ENCODE peak calls at places on chromosome 6, in nine cellular contexts. B is hepatocyte, D is substantia nigra, V is right lobe of liver, O is tibial artery, A is pancreas, Y is fibroblast of lung, Z is mammary epithelial cell, Q is brain microvascular endothelial cell. C is an unnamed sample.
A peak's percentile ranks its signal among the peaks of the same experiment; 100 is the strongest.

GRCh38 chr6:158870418-158870957 is 51.3 kb upstream of the EZR start:
- DNase-seq in B (no peak), D (no peak), V (no peak), O (no peak), A (no peak), Y (no peak), Z (no peak), Q (no peak), C (no peak)

GRCh38 chr6:22024973-22025467 is 271.8 kb downstream of the PRL start:
- DNase-seq in B (no peak), D (no peak), V (no peak), O (no peak), A (no peak), Y (no peak), Z (no peak), Q (no peak), C (no peak)

GRCh38 chr6:129753422-129753821 is 43.4 kb upstream of the ARHGAP18 start:
- DNase-seq in B (no peak), D (no peak), V (no peak), O (no peak), A (no peak), Y (no peak), Z (no peak), Q (peak; percentile 61), C (no peak)

GRCh38 chr6:52409499-52409898 is 10.6 kb upstream of the EFHC1 start:
- DNase-seq in B (no peak), D (no peak), V (no peak), O (no peak), A (no peak), Y (peak; percentile 42), Z (no peak), Q (no peak), C (no peak)

GRCh38 chr6:146543211-146543939 is at the start of gene RAB32:
- DNase-seq in B (peak; percentile 97), D (peak; percentile 93), V (peak; percentile 97), O (peak; percentile 98), A (peak; percentile 90), Y (peak; percentile 95), Z (peak; percentile 94), Q (peak; percentile 80), C (peak; percentile 80)

GRCh38 chr6:129055796-129056195 is 172.9 kb downstream of the LAMA2 start:
- DNase-seq in B (no peak), D (no peak), V (no peak), O (no peak), A (no peak), Y (no peak), Z (peak; percentile 0), Q (no peak), C (no peak)

GRCh38 chr6:137217801-137218472 is 1.2 kb downstream of the IFNGR1 start:
- DNase-seq in B (peak; percentile 57), D (no peak), V (peak; percentile 73), O (no peak), A (no peak), Y (peak; percentile 48), Z (peak; percentile 50), Q (no peak), C (no peak)

GRCh38 chr6:18415671-18416340 is 28.7 kb downstream of the RNF144B start:
- DNase-seq in B (no peak), D (no peak), V (no peak), O (no peak), A (no peak), Y (no peak), Z (no peak), Q (no peak), C (no peak)

GRCh38 chr6:163457637-163458561 is 43.4 kb downstream of the QKI start:
- DNase-seq in B (peak; percentile 39), D (no peak), V (no peak), O (no peak), A (no peak), Y (peak; percentile 94), Z (peak; percentile 79), Q (peak; percentile 94), C (peak; percentile 77)

GRCh38 chr6:144931172-144932035 is 646.3 kb downstream of the UTRN start:
- DNase-seq in B (peak; percentile 44), D (no peak), V (peak; percentile 59), O (no peak), A (peak; percentile 57), Y (peak; percentile 52), Z (peak; percentile 39), Q (peak; percentile 50), C (peak; percentile 25)

GRCh38 chr6:83199865-83200230 is 6.7 kb downstream of the RWDD2A start:
- DNase-seq in B (peak; percentile 40), D (no peak), V (no peak), O (no peak), A (no peak), Y (no peak), Z (peak; percentile 92), Q (peak; percentile 80), C (peak; percentile 52)

GRCh38 chr6:56749632-56750151 is 107.0 kb upstream of the DST start:
- DNase-seq in B (peak; percentile 64), D (no peak), V (no peak), O (no peak), A (no peak), Y (peak; percentile 62), Z (peak; percentile 94), Q (peak; percentile 75), C (peak; percentile 80)

GRCh38 chr6:32950449-32950848 is 2.4 kb downstream of the HLA-DMA start:
- DNase-seq in B (no peak), D (no peak), V (no peak), O (peak; percentile 57), A (no peak), Y (no peak), Z (no peak), Q (no peak), C (no peak)

GRCh38 chr6:32950010-32950409 is 2.9 kb downstream of the HLA-DMA start:
- DNase-seq in B (no peak), D (no peak), V (no peak), O (no peak), A (no peak), Y (no peak), Z (no peak), Q (no peak), C (no peak)

GRCh38 chr6:32946893-32947292 is 6.0 kb downstream of the HLA-DMA start:
- DNase-seq in B (no peak), D (no peak), V (no peak), O (no peak), A (no peak), Y (no peak), Z (no peak), Q (no peak), C (no peak)

GRCh38 chr6:32947552-32948465 is 5.1 kb downstream of the HLA-DMA start:
- DNase-seq in B (peak; percentile 76), D (no peak), V (no peak), O (no peak), A (peak; percentile 44), Y (peak; percentile 54), Z (peak; percentile 51), Q (peak; percentile 16), C (peak; percentile 54)

GRCh38 chr6:32949113-32949512 is 3.8 kb downstream of the HLA-DMA start:
- DNase-seq in B (no peak), D (no peak), V (no peak), O (no peak), A (no peak), Y (no peak), Z (no peak), Q (no peak), C (no peak)
- H3K27ac ChIP-seq in B (no peak overlapping the region), D (no peak overlapping the region), V (no peak overlapping the region), O (no peak overlapping the region), A (no peak overlapping the region), Y (no peak overlapping the region), Z (no peak overlapping the region), Q (no peak overlapping the region), C (no peak overlapping the region)

GRCh38 chr6:37047933-37048850 is 42.7 kb downstream of the FGD2 start:
- DNase-seq in B (no peak), D (no peak), V (no peak), O (no peak), A (no peak), Y (no peak), Z (no peak), Q (no peak), C (no peak)
- H3K27ac ChIP-seq in B (no peak overlapping the region), D (no peak overlapping the region), V (no peak overlapping the region), O (no peak overlapping the region), A (peak overlapping the region; percentile 69), Y (no peak overlapping the region), Z (no peak overlapping the region), Q (no peak overlapping the region), C (peak overlapping the region; percentile 82)

DNA sequence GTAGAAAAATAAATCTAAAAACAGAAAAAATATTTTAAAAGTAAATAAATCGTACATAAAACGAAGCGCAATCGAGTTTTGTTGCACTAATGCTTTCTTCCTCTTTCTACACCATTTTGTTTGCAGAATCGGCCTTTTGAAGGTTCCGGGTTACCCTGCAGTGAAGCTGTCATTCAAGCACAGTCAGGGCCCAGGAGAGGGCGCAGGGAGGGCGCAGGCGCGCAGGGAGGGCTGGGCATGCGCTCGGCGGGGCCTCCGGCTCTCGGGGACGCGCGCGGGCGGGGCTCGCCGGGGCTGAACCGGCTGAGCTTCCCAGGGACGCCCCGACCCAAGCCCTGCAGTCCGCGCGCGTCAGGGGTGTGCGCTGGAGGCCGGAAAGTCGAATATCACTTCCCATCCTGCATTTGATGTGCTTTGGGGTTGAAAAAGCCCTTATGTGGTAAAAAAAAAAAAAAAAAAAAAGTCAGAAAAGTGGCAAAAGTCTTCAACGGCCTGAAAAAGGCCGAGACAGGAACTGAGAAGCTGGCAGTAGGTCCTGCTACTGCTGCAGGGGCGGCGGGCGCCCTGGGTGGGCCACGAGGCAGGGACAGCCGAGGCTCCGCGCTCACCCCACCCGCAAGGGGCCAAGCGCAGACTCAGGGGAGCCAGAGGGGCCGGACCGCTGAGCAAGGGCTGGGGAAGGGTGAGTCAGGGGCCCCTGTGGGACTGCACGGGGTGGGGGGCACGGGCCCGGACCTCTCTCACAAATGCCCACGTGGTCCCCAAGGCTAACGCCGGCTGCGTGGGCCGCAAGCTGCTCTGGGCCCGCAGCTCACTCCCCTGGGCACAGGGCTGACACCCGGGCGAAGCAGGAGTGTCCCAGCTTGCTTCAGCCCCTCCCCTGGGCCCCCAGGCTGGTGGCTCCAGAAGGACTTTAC is 40.5 kb downstream of the THBS2 start:
- DNase-seq in B (peak; percentile 94), D (peak; percentile 93), V (peak; percentile 88), O (peak; percentile 97), A (peak; percentile 92), Y (peak; percentile 90), Z (peak; percentile 81), Q (peak; percentile 84), C (peak; percentile 93)
- H3K27ac ChIP-seq in B (peak overlapping the region; percentile 68), D (peak overlapping the region; percentile 93), V (peak overlapping the region; percentile 50), O (peak overlapping the region; percentile 92), A (peak overlapping the region; percentile 35), Y (peak overlapping the region; percentile 76), Z (peak overlapping the region; percentile 30), Q (peak overlapping the region; percentile 72), C (peak overlapping the region; percentile 90)

GRCh38 chr6:44074383-44075136 is 52.7 kb downstream of the MRPL14 start:
- DNase-seq in B (peak; percentile 90), D (no peak), V (peak; percentile 66), O (peak; percentile 86), A (peak; percentile 68), Y (peak; percentile 82), Z (peak; percentile 83), Q (peak; percentile 76), C (no peak)

GRCh38 chr6:44072452-44072958 is 54.7 kb downstream of the MRPL14 start:
- DNase-seq in B (peak; percentile 62), D (no peak), V (no peak), O (no peak), A (no peak), Y (no peak), Z (no peak), Q (no peak), C (no peak)

GRCh38 chr6:44072959-44073611 is 54.2 kb downstream of the MRPL14 start:
- DNase-seq in B (peak; percentile 96), D (no peak), V (peak; percentile 82), O (peak; percentile 90), A (peak; percentile 72), Y (peak; percentile 82), Z (peak; percentile 86), Q (peak; percentile 67), C (peak; percentile 76)

GRCh38 chr6:44075137-44076015 is 51.9 kb downstream of the MRPL14 start:
- DNase-seq in B (no peak), D (no peak), V (no peak), O (no peak), A (no peak), Y (no peak), Z (no peak), Q (no peak), C (no peak)

GRCh38 chr6:44073612-44074382 is 53.5 kb downstream of the MRPL14 start:
- DNase-seq in B (no peak), D (no peak), V (no peak), O (no peak), A (peak; percentile 29), Y (peak; percentile 58), Z (no peak), Q (no peak), C (no peak)
- H3K27ac ChIP-seq in B (peak overlapping the region; percentile 56), D (peak overlapping the region; percentile 58), V (peak overlapping the region; percentile 87), O (peak overlapping the region; percentile 76), A (peak overlapping the region; percentile 81), Y (peak overlapping the region; percentile 77), Z (peak overlapping the region; percentile 27), Q (peak overlapping the region; percentile 32), C (peak overlapping the region; percentile 65)

C was measured in RWPE1.